ENCODE peak calls at places on chromosomes 13 and 19, in nine cellular contexts. One of them, this sample, is unnamed.

GRCh38 chr19:6800991-6801396 is 28.5 kb downstream of the VAV1 start:
- DNase-seq in HepG2: peak; percentile 19
- DNase-seq in GM12878: no peak
- DNase-seq in K562: no peak
- DNase-seq in A549: peak; percentile 58
- DNase-seq in Panc1: peak; percentile 28
- DNase-seq in SK-N-SH: no peak
- DNase-seq in GM23338: no peak
- DNase-seq in HCT116: peak; percentile 39
- DNase-seq in this sample: no peak

GRCh38 chr13:114076329-114076761 is 56.1 kb downstream of the RASA3 start:
- DNase-seq in K562: no peak
- DNase-seq in GM23338: no peak
- DNase-seq in SK-N-SH: no peak
- DNase-seq in HCT116: no peak
- DNase-seq in A549: no peak
- DNase-seq in Panc1: no peak
- DNase-seq in HepG2: no peak
- DNase-seq in GM12878: no peak
- DNase-seq in this sample: no peak

GRCh38 chr19:53898680-53899341 is 10.3 kb upstream of the CACNG7 start:
- DNase-seq in Panc1: no peak
- DNase-seq in HepG2: no peak
- DNase-seq in GM23338: peak; percentile 100
- DNase-seq in HCT116: peak; percentile 77
- DNase-seq in GM12878: no peak
- DNase-seq in A549: no peak
- DNase-seq in K562: peak; percentile 96
- DNase-seq in SK-N-SH: peak; percentile 96
- DNase-seq in this sample: no peak

GRCh38 chr13:24614306-24615080 is 65.7 kb upstream of the ATP12A start:
- DNase-seq in HCT116: no peak
- DNase-seq in A549: no peak
- DNase-seq in SK-N-SH: no peak
- DNase-seq in HepG2: no peak
- DNase-seq in Panc1: no peak
- DNase-seq in GM23338: no peak
- DNase-seq in K562: no peak
- DNase-seq in GM12878: no peak
- DNase-seq in this sample: no peak

GRCh38 chr19:53507523-53508442 is 30.2 kb upstream of the ZNF331 start:
- DNase-seq in HepG2: peak; percentile 95
- DNase-seq in Panc1: no peak
- DNase-seq in HCT116: no peak
- DNase-seq in SK-N-SH: no peak
- DNase-seq in GM12878: no peak
- DNase-seq in K562: no peak
- DNase-seq in A549: no peak
- DNase-seq in GM23338: no peak
- DNase-seq in this sample: no peak

GRCh38 chr19:28876604-28877123 is 336.3 kb downstream of the UQCRFS1 start:
- DNase-seq in HepG2: no peak
- DNase-seq in Panc1: no peak
- DNase-seq in GM23338: no peak
- DNase-seq in HCT116: no peak
- DNase-seq in K562: no peak
- DNase-seq in A549: no peak
- DNase-seq in GM12878: no peak
- DNase-seq in SK-N-SH: no peak
- DNase-seq in this sample: no peak

GRCh38 chr13:21458457-21458815 is 667 bp downstream of the ZDHHC20 start:
- DNase-seq in GM12878: no peak
- DNase-seq in SK-N-SH: peak; percentile 65
- DNase-seq in HCT116: no peak
- DNase-seq in GM23338: peak; percentile 78
- DNase-seq in HepG2: no peak
- DNase-seq in Panc1: no peak
- DNase-seq in K562: peak; percentile 42
- DNase-seq in A549: peak; percentile 33
- DNase-seq in this sample: no peak

GRCh38 chr13:41492432-41493267 is 35.3 kb downstream of the RGCC start:
- DNase-seq in HepG2: no peak
- DNase-seq in K562: no peak
- DNase-seq in Panc1: no peak
- DNase-seq in HCT116: no peak
- DNase-seq in GM23338: no peak
- DNase-seq in SK-N-SH: no peak
- DNase-seq in A549: no peak
- DNase-seq in GM12878: no peak
- DNase-seq in this sample: no peak

GRCh38 chr19:29002336-29002735 is 210.6 kb downstream of the UQCRFS1 start:
- DNase-seq in HepG2: no peak
- DNase-seq in HCT116: no peak
- DNase-seq in GM12878: no peak
- DNase-seq in SK-N-SH: no peak
- DNase-seq in K562: no peak
- DNase-seq in Panc1: no peak
- DNase-seq in GM23338: no peak
- DNase-seq in A549: no peak
- DNase-seq in this sample: no peak

GRCh38 chr13:100904293-100904976 is 229.8 kb upstream of the TMTC4 start:
- DNase-seq in GM12878: no peak
- DNase-seq in GM23338: no peak
- DNase-seq in SK-N-SH: no peak
- DNase-seq in HepG2: no peak
- DNase-seq in K562: no peak
- DNase-seq in Panc1: no peak
- DNase-seq in HCT116: no peak
- DNase-seq in A549: no peak
- DNase-seq in this sample: no peak

GRCh38 chr19:45553464-45553863 is 31.1 kb downstream of the OPA3 start:
- DNase-seq in HepG2: no peak
- DNase-seq in GM12878: no peak
- DNase-seq in SK-N-SH: no peak
- DNase-seq in GM23338: peak; percentile 92
- DNase-seq in K562: no peak
- DNase-seq in A549: no peak
- DNase-seq in Panc1: no peak
- DNase-seq in HCT116: no peak
- DNase-seq in this sample: no peak

GRCh38 chr13:104855581-104855980 is 1679.9 kb downstream of the EFNB2 start:
- DNase-seq in K562: no peak
- DNase-seq in GM23338: no peak
- DNase-seq in GM12878: no peak
- DNase-seq in SK-N-SH: peak; percentile 3
- DNase-seq in Panc1: no peak
- DNase-seq in A549: no peak
- DNase-seq in HCT116: no peak
- DNase-seq in HepG2: no peak
- DNase-seq in this sample: no peak

GRCh38 chr19:14699641-14700040 is 9.8 kb downstream of the ZNF333 start:
- DNase-seq in A549: no peak
- DNase-seq in SK-N-SH: no peak
- DNase-seq in GM23338: no peak
- DNase-seq in K562: no peak
- DNase-seq in GM12878: no peak
- DNase-seq in Panc1: no peak
- DNase-seq in HCT116: no peak
- DNase-seq in HepG2: no peak
- DNase-seq in this sample: no peak

GRCh38 chr13:49530452-49530851 is 34.7 kb downstream of the PHF11 start:
- DNase-seq in HCT116: no peak
- DNase-seq in HepG2: no peak
- DNase-seq in K562: no peak
- DNase-seq in Panc1: no peak
- DNase-seq in GM23338: no peak
- DNase-seq in SK-N-SH: no peak
- DNase-seq in GM12878: no peak
- DNase-seq in A549: no peak
- DNase-seq in this sample: peak; percentile 87

GRCh38 chr19:6425732-6426686 is 1.4 kb upstream of the KHSRP start:
- DNase-seq in GM23338: no peak
- DNase-seq in GM12878: no peak
- DNase-seq in A549: no peak
- DNase-seq in K562: no peak
- DNase-seq in Panc1: no peak
- DNase-seq in HepG2: peak; percentile 60
- DNase-seq in HCT116: peak; percentile 24
- DNase-seq in SK-N-SH: peak; percentile 27
- DNase-seq in this sample: no peak

GRCh38 chr13:42969558-42970172 is 22.4 kb downstream of the EPSTI1 start:
- DNase-seq in A549: peak; percentile 41
- DNase-seq in GM23338: peak; percentile 93
- DNase-seq in HCT116: peak; percentile 42
- DNase-seq in GM12878: no peak
- DNase-seq in HepG2: peak; percentile 63
- DNase-seq in Panc1: no peak
- DNase-seq in K562: peak; percentile 63
- DNase-seq in SK-N-SH: peak; percentile 84
- DNase-seq in this sample: peak; percentile 77
- TF ChIP-seq REST in A549: no peak
- TF ChIP-seq REST in GM23338: no peak
- TF ChIP-seq REST in HCT116: no peak
- TF ChIP-seq REST in GM12878: no peak
- TF ChIP-seq REST in HepG2: no peak
- TF ChIP-seq REST in Panc1: no peak
- TF ChIP-seq REST in K562: no peak
- TF ChIP-seq REST in SK-N-SH: no peak
- TF ChIP-seq REST in this sample: no peak

GRCh38 chr13:72890546-72890945 is 108.6 kb downstream of the PIBF1 start:
- DNase-seq in K562: no peak
- DNase-seq in GM23338: no peak
- DNase-seq in GM12878: no peak
- DNase-seq in HepG2: no peak
- DNase-seq in A549: no peak
- DNase-seq in HCT116: no peak
- DNase-seq in SK-N-SH: no peak
- DNase-seq in Panc1: no peak
- DNase-seq in this sample: no peak
- TF ChIP-seq REST in K562: no peak
- TF ChIP-seq REST in GM23338: no peak
- TF ChIP-seq REST in GM12878: no peak
- TF ChIP-seq REST in HepG2: no peak
- TF ChIP-seq REST in A549: no peak
- TF ChIP-seq REST in HCT116: no peak
- TF ChIP-seq REST in SK-N-SH: no peak
- TF ChIP-seq REST in Panc1: no peak
- TF ChIP-seq REST in this sample: no peak

GRCh38 chr19:35299523-35300339 is 7.8 kb downstream of the MAG start:
- DNase-seq in Panc1: no peak
- DNase-seq in K562: peak; percentile 99
- DNase-seq in A549: no peak
- DNase-seq in GM23338: peak; percentile 79
- DNase-seq in HCT116: no peak
- DNase-seq in SK-N-SH: peak; percentile 83
- DNase-seq in GM12878: no peak
- DNase-seq in HepG2: no peak
- DNase-seq in this sample: no peak
- TF ChIP-seq REST in Panc1: no peak
- TF ChIP-seq REST in K562: no peak
- TF ChIP-seq REST in A549: no peak
- TF ChIP-seq REST in GM23338: no peak
- TF ChIP-seq REST in HCT116: no peak
- TF ChIP-seq REST in SK-N-SH: no peak
- TF ChIP-seq REST in GM12878: no peak
- TF ChIP-seq REST in HepG2: no peak
- TF ChIP-seq REST in this sample: no peak

GRCh38 chr19:39246951-39247669 is 1.5 kb downstream of the IFNL4 start:
- DNase-seq in GM12878: no peak
- DNase-seq in Panc1: no peak
- DNase-seq in GM23338: peak; percentile 90
- DNase-seq in K562: no peak
- DNase-seq in HCT116: no peak
- DNase-seq in A549: no peak
- DNase-seq in SK-N-SH: no peak
- DNase-seq in HepG2: no peak
- DNase-seq in this sample: no peak
- TF ChIP-seq REST in GM12878: no peak
- TF ChIP-seq REST in Panc1: no peak
- TF ChIP-seq REST in GM23338: no peak
- TF ChIP-seq REST in K562: no peak
- TF ChIP-seq REST in HCT116: no peak
- TF ChIP-seq REST in A549: no peak
- TF ChIP-seq REST in SK-N-SH: no peak
- TF ChIP-seq REST in HepG2: no peak
- TF ChIP-seq REST in this sample: no peak

This sample was measured in HL-60.